ENCODE peak calls at places on chromosomes 7 and 10, in six cellular contexts. K is HAP-1; G is naive thymus-derived CD4-positive, alpha-beta T cell; M is RWPE2; P is SJCRH30; A is neural progenitor cell. D is an unnamed sample. For H3K4me1, the result is how much of the 10 kb centered on the place peaks cover.

GRCh38 chr10:101286248-101287046 is 57.2 kb upstream of the LBX1 start:
- DNase-seq in K (no peak), G (no peak), M (no peak), P (peak), A (no peak), D (no peak)

GRCh38 chr7:99928994-99929729 is at the start of gene GJC3:
- DNase-seq in K (peak), G (peak), M (no peak), P (peak), A (peak), D (peak)

GRCh38 chr10:60517805-60518204 is 128.1 kb upstream of the ANK3 start:
- DNase-seq in K (no peak), G (no peak), M (no peak), P (no peak), A (no peak), D (no peak)

GRCh38 chr10:19931886-19932285 is 115.7 kb downstream of the PLXDC2 start:
- DNase-seq in K (no peak), G (no peak), M (no peak), P (no peak), A (no peak), D (no peak)

GRCh38 chr7:641269-641671 is 85.2 kb upstream of the DNAAF5 start:
- DNase-seq in K (peak), G (no peak), M (no peak), P (peak), A (no peak), D (peak)

GRCh38 chr7:11858668-11859302 is 26.8 kb upstream of the THSD7A start:
- DNase-seq in K (no peak), G (no peak), M (no peak), P (no peak), A (no peak), D (no peak)

GRCh38 chr7:100589341-100589935 is 3.3 kb downstream of the FBXO24 start:
- DNase-seq in K (no peak), G (no peak), M (no peak), P (no peak), A (peak), D (peak)

GRCh38 chr7:51290702-51291290 is 25.8 kb downstream of the COBL start:
- DNase-seq in K (no peak), G (no peak), M (no peak), P (no peak), A (no peak), D (no peak)

GRCh38 chr7:33773053-33773452 is 132.3 kb upstream of the BMPER start:
- DNase-seq in K (no peak), G (no peak), M (no peak), P (no peak), A (no peak), D (no peak)

GRCh38 chr7:21912305-21912704 is 33.4 kb downstream of the CDCA7L start:
- DNase-seq in K (no peak), G (no peak), M (no peak), P (no peak), A (no peak), D (peak)

DNA sequence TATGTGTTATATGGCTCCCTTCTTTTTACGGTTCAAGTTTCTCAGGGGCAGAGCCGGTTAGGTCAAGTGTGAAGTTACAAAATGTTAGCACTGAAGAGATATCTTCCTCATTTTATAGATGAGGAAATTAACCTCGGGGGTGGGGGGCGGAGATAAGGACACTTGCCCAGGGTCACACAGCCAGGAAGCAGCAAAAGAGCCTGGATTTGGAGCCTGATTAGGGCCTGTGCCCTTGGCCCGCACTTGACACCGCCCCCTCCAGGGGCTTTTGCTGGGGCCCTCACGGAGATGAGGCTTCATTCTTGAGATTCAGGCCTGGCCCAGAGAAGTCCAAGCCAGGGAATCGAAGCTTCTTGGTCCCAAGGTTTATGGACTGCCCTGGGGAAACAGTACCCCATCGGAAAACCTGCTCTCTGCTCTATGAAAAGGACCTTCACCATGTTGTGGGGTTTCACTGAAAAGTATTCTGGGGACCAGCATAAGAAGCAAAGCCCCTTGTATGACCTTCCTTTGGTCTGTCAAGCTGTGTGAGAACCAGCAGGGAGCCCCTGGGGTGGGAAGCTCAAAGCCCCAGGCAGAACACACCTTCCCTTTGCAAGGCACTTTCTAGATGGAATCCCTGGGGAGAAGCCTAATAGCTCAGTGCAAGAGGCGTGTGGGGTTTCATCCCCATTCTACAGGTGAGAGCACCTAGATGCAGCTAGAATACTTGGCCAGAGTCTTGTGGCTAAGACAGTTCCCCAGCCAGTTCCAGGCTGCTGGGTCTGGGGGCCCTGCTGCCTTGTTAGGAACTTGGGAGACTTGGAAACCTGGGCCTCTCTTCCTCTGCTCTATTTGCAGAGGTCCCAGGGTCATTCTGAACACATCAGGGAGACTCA is 21.9 kb downstream of the UNC5B start:
- DNase-seq in K (no peak), G (no peak), M (no peak), P (no peak), A (no peak), D (peak)
- H3K4me1 ChIP-seq in K (under half), G (under half), M (under half), P (under half), A (under half), D (half or more)

DNA sequence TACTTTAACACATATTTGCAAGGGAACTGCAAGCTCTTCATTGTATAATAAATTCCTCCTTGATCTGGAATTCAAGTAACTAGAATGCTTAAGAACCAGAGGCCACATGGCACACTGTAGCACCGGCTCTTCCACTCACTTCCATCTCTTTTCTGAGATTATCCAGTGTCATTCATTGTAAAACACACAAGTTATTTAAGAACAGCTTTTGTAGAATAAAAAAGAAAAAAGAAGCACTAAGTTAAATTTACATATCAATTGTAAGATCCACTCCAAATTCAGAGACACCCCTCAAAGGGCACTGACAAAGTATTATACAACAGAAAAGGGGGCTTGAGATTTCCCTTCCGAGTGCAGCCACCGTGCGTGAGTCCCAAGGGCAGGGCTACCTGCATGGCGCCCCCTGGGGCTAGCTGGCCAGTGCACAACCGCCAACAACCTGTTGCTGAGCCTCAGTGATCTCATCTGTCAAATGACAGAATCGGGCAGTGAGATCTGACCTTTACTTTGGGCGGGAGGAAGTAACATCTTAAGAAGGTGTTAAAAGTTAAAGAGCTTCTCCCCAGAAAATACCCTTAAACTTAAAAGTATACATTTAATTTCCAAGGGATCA is 12.5 kb downstream of the GLI3 start:
- DNase-seq in K (peak), G (no peak), M (no peak), P (no peak), A (peak), D (no peak)
- H3K4me3 ChIP-seq in K (no peak), G (no peak), M (no peak), P (no peak), A (no peak), D (no peak)

DNA sequence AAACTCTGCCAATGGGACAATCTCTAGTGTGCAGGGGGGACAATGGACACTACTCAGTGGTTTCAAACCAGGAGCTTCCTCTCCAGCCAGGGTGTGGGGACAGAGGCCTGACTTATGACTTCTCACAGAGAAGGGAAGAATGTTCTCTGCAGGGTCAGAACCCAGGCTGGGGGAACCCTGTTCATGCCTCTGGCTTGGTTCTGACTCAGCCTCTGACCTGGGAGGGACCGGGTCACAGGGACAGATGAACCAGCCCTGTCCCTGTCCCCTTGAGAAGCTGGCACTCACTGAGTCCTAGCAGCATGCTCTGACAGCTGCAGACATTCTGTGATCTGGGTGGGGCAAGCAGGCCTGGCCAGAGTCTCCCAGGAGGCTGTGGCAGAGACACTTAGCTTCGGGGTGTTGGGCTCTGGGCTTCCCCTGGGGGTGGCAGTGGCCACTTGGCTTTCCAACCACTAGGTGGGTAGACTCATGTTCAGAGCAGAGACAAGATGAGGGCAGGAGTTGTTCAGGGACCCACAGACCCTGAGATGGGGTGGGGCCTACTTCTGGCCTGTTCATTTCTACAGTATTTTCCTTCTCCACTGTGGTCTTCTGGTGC is 13.6 kb downstream of the TSPAN15 start:
- DNase-seq in K (no peak), G (no peak), M (no peak), P (no peak), A (no peak), D (no peak)
- H3K4me1 ChIP-seq in K (under half), G (under half), M (under half), P (under half), A (under half), D (under half)

GRCh38 chr7:74032624-74033371 is 4.8 kb downstream of the ELN start:
- DNase-seq in K (no peak), G (no peak), M (no peak), P (no peak), A (no peak), D (peak)
- H3K4me3 ChIP-seq in K (no peak), G (no peak), M (no peak), P (no peak), A (no peak), D (no peak)

DNA sequence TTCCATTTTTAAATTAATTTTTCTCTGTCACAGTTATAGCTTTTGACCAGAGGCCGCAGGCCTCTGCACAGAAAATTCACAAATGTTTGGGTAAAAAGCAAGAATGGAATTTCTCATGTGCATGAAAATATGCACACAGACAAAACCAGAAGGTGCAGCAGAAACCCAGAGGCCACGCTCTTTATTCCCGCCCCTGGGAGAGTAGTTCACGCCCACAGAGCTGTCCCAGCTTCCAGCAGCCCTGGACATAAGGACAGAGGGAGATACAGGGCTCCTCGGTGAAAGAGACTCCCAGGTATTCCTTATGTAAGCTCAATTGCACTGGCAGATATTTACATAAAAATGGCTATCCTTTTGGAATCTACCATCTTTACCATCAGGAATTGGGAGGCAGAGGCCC is 245.2 kb upstream of the NFE2L3 start:
- DNase-seq in K (no peak), G (no peak), M (no peak), P (no peak), A (no peak), D (no peak)
- H3K4me1 ChIP-seq in K (under half), G (under half), M (under half), P (under half), A (under half), D (under half)